ENCODE peak calls at places on chromosomes 13 and 19, in six cellular contexts. S is CD8-positive, alpha-beta T cell; P is colonic mucosa; I is fibroblast of pulmonary artery; D is heart left ventricle; Y is lung. F is an unnamed sample.

GRCh38 chr13:108859202-108860012 is 230.0 kb downstream of the MYO16 start:
- DNase-seq in I (peak), D (no peak), S (no peak), P (no peak), Y (no peak), F (no peak)

GRCh38 chr13:43298799-43299198 is 275.4 kb downstream of the DNAJC15 start:
- DNase-seq in Y (no peak), D (no peak), P (no peak), I (no peak), S (no peak), F (no peak)

GRCh38 chr19:21202865-21203494 is 61.1 kb downstream of the ZNF431 start:
- DNase-seq in P (no peak), S (peak), Y (no peak), I (peak), D (no peak), F (peak)

GRCh38 chr13:42969558-42970172 is 22.4 kb downstream of the EPSTI1 start:
- DNase-seq in Y (peak), I (peak), S (peak), P (peak), D (peak), F (no peak)

GRCh38 chr13:34435338-34435737 is 506.7 kb upstream of the NBEA start:
- DNase-seq in Y (no peak), I (peak), S (no peak), D (no peak), P (no peak), F (no peak)

GRCh38 chr13:32142956-32143375 is 111.4 kb downstream of the FRY start:
- DNase-seq in I (peak), Y (no peak), D (no peak), P (no peak), S (no peak), F (no peak)

GRCh38 chr13:100922599-100922998 is 248.0 kb upstream of the TMTC4 start:
- DNase-seq in Y (no peak), P (no peak), I (peak), D (no peak), S (no peak), F (no peak)

GRCh38 chr13:110164706-110165105 is 142.3 kb downstream of the COL4A1 start:
- DNase-seq in S (no peak), Y (no peak), D (no peak), P (no peak), I (no peak), F (no peak)

GRCh38 chr13:45658586-45659235 is 43.2 kb upstream of the ERICH6B start:
- DNase-seq in Y (no peak), P (no peak), I (peak), D (no peak), S (no peak), F (no peak)

GRCh38 chr19:34165295-34165738 is 7.0 kb upstream of the LSM14A start:
- DNase-seq in P (no peak), I (no peak), Y (no peak), D (no peak), S (no peak), F (no peak)

GRCh38 chr13:23794267-23795161 is 94.7 kb downstream of the MIPEP start:
- DNase-seq in I (peak), Y (no peak), S (no peak), D (no peak), P (no peak), F (peak)

GRCh38 chr19:56142897-56143434 is 1.9 kb downstream of the ZNF444 start:
- DNase-seq in S (no peak), I (no peak), Y (no peak), D (no peak), P (no peak), F (no peak)

GRCh38 chr13:73335226-73335625 is 276.4 kb downstream of the KLF5 start:
- DNase-seq in Y (no peak), P (no peak), S (no peak), D (no peak), I (peak), F (no peak)

GRCh38 chr19:1177322-1178114 is 3.5 kb upstream of the SBNO2 start:
- DNase-seq in D (no peak), I (peak), S (no peak), Y (no peak), P (no peak), F (no peak)

GRCh38 chr19:45403781-45404556 is 900 bp downstream of the PPP1R13L start:
- DNase-seq in P (peak), Y (peak), S (peak), I (peak), D (peak), F (no peak)

GRCh38 chr13:88656751-88657150 is 985.6 kb downstream of the SLITRK5 start:
- DNase-seq in P (no peak), Y (peak), S (no peak), D (no peak), I (no peak), F (no peak)

GRCh38 chr13:67281476-67281875 is 51.3 kb upstream of the PCDH9 start:
- DNase-seq in S (no peak), I (no peak), Y (no peak), P (no peak), D (no peak), F (no peak)

GRCh38 chr19:43847884-43848283 is 20.8 kb downstream of the ZNF283 start:
- DNase-seq in I (no peak), P (no peak), D (no peak), Y (no peak), S (no peak), F (no peak)

GRCh38 chr13:111629933-111630332 is 309.5 kb downstream of the TEX29 start:
- DNase-seq in I (no peak), Y (no peak), S (no peak), D (no peak), P (no peak), F (no peak)

GRCh38 chr13:109500146-109500773 is 286.1 kb downstream of the IRS2 start:
- DNase-seq in S (no peak), Y (no peak), D (no peak), P (no peak), I (peak), F (no peak)

GRCh38 chr13:30340367-30341184 is 33.2 kb upstream of the KATNAL1 start:
- DNase-seq in P (peak), I (peak), D (peak), S (no peak), Y (peak), F (no peak)

GRCh38 chr19:46614114-46614701 is 10.7 kb downstream of the PTGIR start:
- DNase-seq in P (peak), I (peak), S (peak), D (peak), Y (peak), F (no peak)

GRCh38 chr19:38267780-38268430 is 3.5 kb downstream of the SPINT2 start:
- DNase-seq in D (no peak), I (no peak), S (no peak), Y (peak), P (peak), F (no peak)

GRCh38 chr19:53881482-53882390 is at the start of gene PRKCG:
- DNase-seq in S (peak), I (no peak), P (peak), Y (peak), D (no peak), F (no peak)

GRCh38 chr13:73825143-73825542 is 309.1 kb downstream of the KLF12 start:
- DNase-seq in S (no peak), I (no peak), D (no peak), Y (no peak), P (no peak), F (no peak)

GRCh38 chr13:42272115-42272756 is at the start of gene AKAP11:
- DNase-seq in Y (peak), S (peak), I (peak), D (no peak), P (peak), F (no peak)

GRCh38 chr19:50992666-50993035 is 8.8 kb downstream of the KLK8 start:
- DNase-seq in P (no peak), I (no peak), S (no peak), Y (no peak), D (no peak), F (no peak)

GRCh38 chr19:45667620-45668341 is at the start of gene GIPR:
- DNase-seq in I (no peak), P (peak), S (peak), Y (peak), D (peak), F (no peak)

GRCh38 chr13:97211357-97211756 is 10.8 kb upstream of the MBNL2 start:
- DNase-seq in Y (no peak), P (no peak), S (no peak), I (no peak), D (no peak), F (no peak)

GRCh38 chr13:27926644-27927434 is 7.0 kb downstream of the PDX1 start:
- DNase-seq in I (no peak), Y (no peak), P (no peak), D (no peak), S (no peak), F (no peak)

GRCh38 chr13:27533155-27533643 is 82.8 kb upstream of the MTIF3 start:
- DNase-seq in S (peak), I (peak), D (peak), Y (peak), P (peak), F (no peak)

GRCh38 chr13:47038196-47038595 is 141.3 kb upstream of the HTR2A start:
- DNase-seq in I (no peak), D (no peak), S (no peak), Y (no peak), P (no peak), F (no peak)

GRCh38 chr19:46970815-46971214 is 48.8 kb upstream of the NPAS1 start:
- DNase-seq in I (no peak), D (peak), Y (no peak), P (no peak), S (no peak), F (no peak)

GRCh38 chr13:113879506-113880360 is 15.9 kb upstream of the GAS6 start:
- DNase-seq in S (no peak), D (peak), Y (no peak), P (no peak), I (no peak), F (no peak)

GRCh38 chr13:29884671-29885424 is 34.4 kb upstream of the UBL3 start:
- DNase-seq in Y (no peak), S (no peak), I (peak), P (no peak), D (no peak), F (no peak)

GRCh38 chr19:48619692-48620565 is 623 bp downstream of the SPHK2 start:
- DNase-seq in S (no peak), P (peak), I (no peak), D (no peak), Y (no peak), F (no peak)
- TF ChIP-seq CTCF in S (no peak), P (no peak), I (no peak), D (no peak), Y (no peak), F (no peak)

DNA sequence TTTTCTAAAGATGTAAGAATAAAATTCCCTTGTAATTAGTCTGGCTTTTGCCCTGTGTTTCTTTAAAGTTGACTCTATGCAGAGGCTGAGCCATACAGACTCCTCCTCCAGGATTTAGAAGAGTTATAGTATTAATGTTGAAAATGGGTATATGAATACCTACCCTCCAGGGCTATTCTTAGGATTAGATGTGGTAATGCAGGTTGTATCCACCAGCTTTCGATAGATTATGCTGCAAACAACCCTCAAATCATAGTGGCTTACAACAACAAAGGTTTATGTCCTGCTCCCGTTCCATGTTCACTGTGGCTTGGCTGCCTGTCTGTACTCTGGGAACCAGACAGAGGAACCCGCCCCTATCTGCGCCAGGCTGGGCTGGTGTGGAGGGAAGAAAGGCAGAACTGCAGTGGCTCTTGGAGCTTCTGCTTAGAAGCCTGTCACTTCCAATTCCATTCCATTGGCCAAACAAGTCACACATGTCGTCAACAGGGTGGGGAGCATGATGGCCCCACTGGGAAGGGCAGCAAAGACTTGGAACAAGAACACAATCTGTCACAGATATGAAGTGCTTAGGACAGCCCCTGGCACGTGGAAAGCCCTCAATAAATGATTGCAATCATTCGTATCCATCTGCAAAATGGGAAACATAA is 290.8 kb downstream of the FOXO1 start:
- DNase-seq in I (no peak), P (no peak), S (no peak), Y (no peak), D (peak), F (no peak)
- H3K4me3 ChIP-seq in I (no peak), P (no peak), S (no peak), Y (no peak), D (no peak), F (no peak)

GRCh38 chr19:17947815-17948473 is 15.1 kb downstream of the CCDC124 start:
- DNase-seq in S (peak), D (peak), I (peak), P (peak), Y (peak), F (peak)
- TF ChIP-seq CTCF in S (no peak), D (no peak), I (no peak), P (no peak), Y (no peak), F (no peak)

DNA sequence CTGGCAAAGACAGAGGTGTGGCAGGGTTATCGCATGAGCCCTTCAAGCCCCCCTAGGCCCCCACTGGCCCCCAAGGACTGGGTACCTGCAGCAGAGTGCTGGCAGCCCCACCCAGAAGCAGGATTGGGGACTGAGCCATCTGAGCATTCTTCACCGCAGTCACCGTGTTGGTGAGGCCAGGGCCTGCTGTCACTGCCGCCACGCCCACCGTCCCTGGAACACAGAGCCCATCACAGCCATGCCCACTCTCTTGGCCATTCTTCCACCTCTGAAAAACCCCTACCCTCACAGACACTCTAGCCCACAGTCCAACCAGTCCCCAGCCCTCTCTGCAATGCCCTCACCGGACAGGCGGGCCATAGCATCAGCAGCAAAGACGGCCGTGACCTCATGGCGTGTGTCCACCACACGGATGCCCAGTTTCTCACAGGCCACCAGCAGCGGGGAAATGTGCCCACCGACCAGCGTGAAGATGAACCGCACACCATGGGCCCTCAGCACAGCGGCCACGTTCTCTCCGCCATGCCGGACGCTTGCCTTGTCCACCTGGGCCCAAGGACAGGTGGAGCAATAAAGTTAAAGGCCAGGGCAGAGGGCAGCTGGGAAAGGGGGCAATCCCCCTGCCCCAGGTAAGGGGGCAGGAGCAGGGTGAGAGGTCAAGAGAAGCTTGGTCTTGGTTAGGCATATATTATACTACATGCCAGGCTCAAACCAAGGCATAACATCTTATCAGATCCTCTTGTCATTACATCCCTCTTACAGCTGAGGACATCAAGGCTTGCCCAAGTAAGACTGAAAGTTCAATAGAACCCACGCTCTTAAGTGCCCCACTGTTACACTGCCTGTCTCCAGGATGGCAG is 16.1 kb downstream of the SYDE1 start:
- DNase-seq in P (no peak), S (no peak), Y (no peak), D (no peak), I (no peak), F (no peak)
- H3K4me3 ChIP-seq in P (no peak), S (no peak), Y (no peak), D (no peak), I (no peak), F (no peak)

F was measured in LNCaP clone FGC.